ENCODE peak calls at places on chromosome 10, in five cellular contexts. K is NCI-H1092, R is AML-193, V is omental fat pad, O is choroid plexus epithelial cell. X is an unnamed sample.

GRCh38 chr10:31574566-31574965 is 255.6 kb downstream of the ZEB1 start:
- DNase-seq in K (no peak), R (no peak), V (no peak), O (no peak), X (no peak)

GRCh38 chr10:125514206-125515162 is 168.5 kb downstream of the TEX36 start:
- DNase-seq in K (no peak), R (no peak), V (no peak), O (no peak), X (no peak)

GRCh38 chr10:108014145-108014901 is 849.8 kb upstream of the SORCS1 start:
- DNase-seq in K (no peak), R (no peak), V (no peak), O (no peak), X (no peak)

GRCh38 chr10:95208702-95209391 is 14.8 kb downstream of the ACSM6 start:
- DNase-seq in K (no peak), R (peak; percentile 0), V (no peak), O (peak; percentile 33), X (no peak)

GRCh38 chr10:43689618-43689954 is 40.9 kb upstream of the ZNF32 start:
- DNase-seq in K (no peak), R (peak; percentile 25), V (no peak), O (peak; percentile 40), X (peak; percentile 40)

GRCh38 chr10:69847883-69848282 is 46.2 kb downstream of the COL13A1 start:
- DNase-seq in K (no peak), R (no peak), V (no peak), O (no peak), X (no peak)

GRCh38 chr10:89185658-89186057 is 21.5 kb downstream of the CH25H start:
- DNase-seq in K (no peak), R (no peak), V (no peak), O (no peak), X (no peak)

GRCh38 chr10:12409613-12410012 is 60.3 kb downstream of the CAMK1D start:
- DNase-seq in K (no peak), R (no peak), V (no peak), O (no peak), X (no peak)

GRCh38 chr10:4082851-4083250 is 297.8 kb upstream of the KLF6 start:
- DNase-seq in K (no peak), R (no peak), V (no peak), O (peak; percentile 28), X (no peak)

GRCh38 chr10:112471878-112472487 is 25.0 kb downstream of the VTI1A start:
- DNase-seq in K (no peak), R (peak; percentile 64), V (no peak), O (peak; percentile 81), X (no peak)

GRCh38 chr10:82266438-82266837 is 391.4 kb downstream of the NRG3 start:
- DNase-seq in K (no peak), R (no peak), V (no peak), O (peak; percentile 89), X (no peak)